ENCODE peak calls at places on chromosome 4, in eight cellular contexts. One of them, this sample, is unnamed.

GRCh38 chr4:80322716-80323115 is 12.8 kb upstream of the CFAP299 start:
- DNase-seq in thoracic aorta: no peak
- DNase-seq in CD4-positive, alpha-beta memory T cell: no peak
- DNase-seq in body of pancreas: no peak
- DNase-seq in CD4-positive, CD25-positive, alpha-beta regulatory T cell: no peak
- DNase-seq in suprapubic skin: no peak
- DNase-seq in SJSA1: peak; percentile 60
- DNase-seq in pancreas: no peak
- DNase-seq in this sample: no peak

GRCh38 chr4:183342541-183343533 is 20.6 kb upstream of the CLDN24 start:
- DNase-seq in CD4-positive, alpha-beta memory T cell: no peak
- DNase-seq in CD4-positive, CD25-positive, alpha-beta regulatory T cell: no peak
- DNase-seq in thoracic aorta: no peak
- DNase-seq in body of pancreas: no peak
- DNase-seq in SJSA1: no peak
- DNase-seq in pancreas: peak; percentile 21
- DNase-seq in suprapubic skin: no peak
- DNase-seq in this sample: no peak

GRCh38 chr4:84503495-84504437 is 4.7 kb upstream of the NKX6-1 start:
- DNase-seq in suprapubic skin: no peak
- DNase-seq in SJSA1: peak; percentile 49
- DNase-seq in thoracic aorta: no peak
- DNase-seq in CD4-positive, CD25-positive, alpha-beta regulatory T cell: no peak
- DNase-seq in pancreas: peak; percentile 25
- DNase-seq in CD4-positive, alpha-beta memory T cell: no peak
- DNase-seq in body of pancreas: peak; percentile 34
- DNase-seq in this sample: no peak

GRCh38 chr4:112312610-112313239 is 15.6 kb downstream of the ALPK1 start:
- DNase-seq in suprapubic skin: no peak
- DNase-seq in CD4-positive, alpha-beta memory T cell: no peak
- DNase-seq in thoracic aorta: no peak
- DNase-seq in pancreas: no peak
- DNase-seq in body of pancreas: no peak
- DNase-seq in SJSA1: no peak
- DNase-seq in CD4-positive, CD25-positive, alpha-beta regulatory T cell: no peak
- DNase-seq in this sample: no peak

GRCh38 chr4:51894246-51894645 is 51.3 kb downstream of the DCUN1D4 start:
- DNase-seq in CD4-positive, CD25-positive, alpha-beta regulatory T cell: no peak
- DNase-seq in pancreas: no peak
- DNase-seq in SJSA1: peak; percentile 8
- DNase-seq in CD4-positive, alpha-beta memory T cell: no peak
- DNase-seq in body of pancreas: no peak
- DNase-seq in thoracic aorta: no peak
- DNase-seq in suprapubic skin: no peak
- DNase-seq in this sample: no peak

GRCh38 chr4:13528823-13529129 is 15.5 kb downstream of the NKX3-2 start:
- DNase-seq in CD4-positive, CD25-positive, alpha-beta regulatory T cell: no peak
- DNase-seq in SJSA1: no peak
- DNase-seq in suprapubic skin: no peak
- DNase-seq in pancreas: no peak
- DNase-seq in CD4-positive, alpha-beta memory T cell: no peak
- DNase-seq in body of pancreas: no peak
- DNase-seq in thoracic aorta: no peak
- DNase-seq in this sample: no peak

GRCh38 chr4:151857368-151857767 is 96.6 kb upstream of the GATB start:
- DNase-seq in suprapubic skin: no peak
- DNase-seq in pancreas: no peak
- DNase-seq in body of pancreas: no peak
- DNase-seq in thoracic aorta: no peak
- DNase-seq in CD4-positive, alpha-beta memory T cell: no peak
- DNase-seq in SJSA1: no peak
- DNase-seq in CD4-positive, CD25-positive, alpha-beta regulatory T cell: no peak
- DNase-seq in this sample: no peak

GRCh38 chr4:24856586-24856985 is 56.3 kb downstream of the CCDC149 start:
- DNase-seq in CD4-positive, alpha-beta memory T cell: no peak
- DNase-seq in SJSA1: peak; percentile 66
- DNase-seq in body of pancreas: no peak
- DNase-seq in CD4-positive, CD25-positive, alpha-beta regulatory T cell: no peak
- DNase-seq in pancreas: no peak
- DNase-seq in suprapubic skin: no peak
- DNase-seq in thoracic aorta: peak; percentile 37
- DNase-seq in this sample: no peak

GRCh38 chr4:108303488-108304177 is 134.9 kb upstream of the LEF1 start:
- DNase-seq in pancreas: no peak
- DNase-seq in SJSA1: peak; percentile 48
- DNase-seq in body of pancreas: no peak
- DNase-seq in thoracic aorta: no peak
- DNase-seq in CD4-positive, alpha-beta memory T cell: no peak
- DNase-seq in CD4-positive, CD25-positive, alpha-beta regulatory T cell: no peak
- DNase-seq in suprapubic skin: no peak
- DNase-seq in this sample: no peak

GRCh38 chr4:88814043-88814617 is 116.5 kb upstream of the NAP1L5 start:
- DNase-seq in suprapubic skin: no peak
- DNase-seq in thoracic aorta: no peak
- DNase-seq in body of pancreas: peak; percentile 53
- DNase-seq in CD4-positive, CD25-positive, alpha-beta regulatory T cell: no peak
- DNase-seq in pancreas: peak; percentile 41
- DNase-seq in CD4-positive, alpha-beta memory T cell: no peak
- DNase-seq in SJSA1: no peak
- DNase-seq in this sample: no peak
- H3K27ac ChIP-seq in suprapubic skin: no peak overlapping the region
- H3K27ac ChIP-seq in thoracic aorta: no peak overlapping the region
- H3K27ac ChIP-seq in body of pancreas: peak overlapping the region; percentile 83
- H3K27ac ChIP-seq in CD4-positive, CD25-positive, alpha-beta regulatory T cell: no peak overlapping the region
- H3K27ac ChIP-seq in pancreas: peak overlapping the region; percentile 50
- H3K27ac ChIP-seq in CD4-positive, alpha-beta memory T cell: no peak overlapping the region
- H3K27ac ChIP-seq in SJSA1: no peak overlapping the region
- H3K27ac ChIP-seq in this sample: no peak overlapping the region

GRCh38 chr4:48343531-48343930 is 2.2 kb downstream of the SLAIN2 start:
- DNase-seq in suprapubic skin: no peak
- DNase-seq in SJSA1: no peak
- DNase-seq in thoracic aorta: no peak
- DNase-seq in pancreas: no peak
- DNase-seq in CD4-positive, alpha-beta memory T cell: no peak
- DNase-seq in CD4-positive, CD25-positive, alpha-beta regulatory T cell: no peak
- DNase-seq in body of pancreas: no peak
- DNase-seq in this sample: no peak
- H3K27ac ChIP-seq in suprapubic skin: no peak overlapping the region
- H3K27ac ChIP-seq in SJSA1: no peak overlapping the region
- H3K27ac ChIP-seq in thoracic aorta: no peak overlapping the region
- H3K27ac ChIP-seq in pancreas: no peak overlapping the region
- H3K27ac ChIP-seq in CD4-positive, alpha-beta memory T cell: no peak overlapping the region
- H3K27ac ChIP-seq in CD4-positive, CD25-positive, alpha-beta regulatory T cell: peak overlapping the region; percentile 10
- H3K27ac ChIP-seq in body of pancreas: no peak overlapping the region
- H3K27ac ChIP-seq in this sample: peak overlapping the region; percentile 97

DNA sequence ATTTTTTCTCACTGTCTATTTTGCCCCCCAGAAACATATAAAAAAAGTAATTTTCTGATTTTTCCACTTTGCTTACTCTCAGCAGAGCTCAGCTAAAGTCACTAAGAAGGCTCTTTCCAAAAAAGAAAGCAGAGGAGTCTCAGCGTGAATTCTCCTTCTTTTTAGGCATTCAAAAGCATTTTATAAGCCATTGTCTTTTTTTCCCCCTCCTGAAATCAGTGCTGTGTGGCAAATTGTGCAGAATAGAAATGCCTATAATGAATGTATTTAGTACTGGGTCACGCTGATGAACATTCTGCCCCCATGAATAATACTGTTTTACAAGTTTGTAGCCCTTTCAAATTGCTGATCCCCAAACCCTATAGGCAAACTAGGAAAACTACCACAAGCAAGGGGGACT is 1.6 kb upstream of the PCDH18 start:
- DNase-seq in CD4-positive, CD25-positive, alpha-beta regulatory T cell: no peak
- DNase-seq in pancreas: no peak
- DNase-seq in CD4-positive, alpha-beta memory T cell: no peak
- DNase-seq in thoracic aorta: no peak
- DNase-seq in suprapubic skin: no peak
- DNase-seq in SJSA1: no peak
- DNase-seq in body of pancreas: no peak
- DNase-seq in this sample: no peak
- H3K27ac ChIP-seq in CD4-positive, CD25-positive, alpha-beta regulatory T cell: no peak overlapping the region
- H3K27ac ChIP-seq in pancreas: no peak overlapping the region
- H3K27ac ChIP-seq in CD4-positive, alpha-beta memory T cell: no peak overlapping the region
- H3K27ac ChIP-seq in thoracic aorta: no peak overlapping the region
- H3K27ac ChIP-seq in suprapubic skin: peak overlapping the region; percentile 81
- H3K27ac ChIP-seq in SJSA1: no peak overlapping the region
- H3K27ac ChIP-seq in body of pancreas: no peak overlapping the region
- H3K27ac ChIP-seq in this sample: peak overlapping the region; percentile 80

DNA sequence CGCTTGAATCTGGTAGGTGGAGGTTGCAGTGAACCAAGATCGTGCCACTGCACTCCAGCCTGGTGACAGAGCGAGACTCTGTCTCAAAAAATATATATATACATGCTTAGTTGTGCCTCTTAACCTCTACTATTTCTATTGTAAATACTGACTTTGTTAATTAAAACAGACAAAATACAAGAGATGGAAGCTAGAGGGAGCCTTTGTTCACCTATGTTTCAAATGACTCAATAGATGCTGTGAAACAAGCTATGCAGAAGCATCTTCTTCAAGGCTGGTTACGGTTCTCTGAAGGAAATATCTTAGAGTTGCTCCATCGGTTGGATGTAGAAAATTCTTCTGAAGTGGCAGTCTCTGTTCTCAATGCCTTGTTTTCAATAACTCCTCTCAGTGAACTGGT is 6.2 kb downstream of the NCAPG start:
- DNase-seq in body of pancreas: no peak
- DNase-seq in CD4-positive, CD25-positive, alpha-beta regulatory T cell: no peak
- DNase-seq in thoracic aorta: no peak
- DNase-seq in SJSA1: no peak
- DNase-seq in CD4-positive, alpha-beta memory T cell: peak; percentile 52
- DNase-seq in suprapubic skin: no peak
- DNase-seq in pancreas: no peak
- DNase-seq in this sample: no peak
- H3K27ac ChIP-seq in body of pancreas: no peak overlapping the region
- H3K27ac ChIP-seq in CD4-positive, CD25-positive, alpha-beta regulatory T cell: peak overlapping the region; percentile 55
- H3K27ac ChIP-seq in thoracic aorta: no peak overlapping the region
- H3K27ac ChIP-seq in SJSA1: no peak overlapping the region
- H3K27ac ChIP-seq in CD4-positive, alpha-beta memory T cell: no peak overlapping the region
- H3K27ac ChIP-seq in suprapubic skin: no peak overlapping the region
- H3K27ac ChIP-seq in pancreas: no peak overlapping the region
- H3K27ac ChIP-seq in this sample: no peak overlapping the region

GRCh38 chr4:177351611-177352010 is 41.9 kb downstream of the NEIL3 start:
- DNase-seq in CD4-positive, alpha-beta memory T cell: no peak
- DNase-seq in suprapubic skin: no peak
- DNase-seq in body of pancreas: no peak
- DNase-seq in CD4-positive, CD25-positive, alpha-beta regulatory T cell: no peak
- DNase-seq in SJSA1: no peak
- DNase-seq in pancreas: no peak
- DNase-seq in thoracic aorta: no peak
- DNase-seq in this sample: no peak
- H3K27ac ChIP-seq in CD4-positive, alpha-beta memory T cell: no peak overlapping the region
- H3K27ac ChIP-seq in suprapubic skin: no peak overlapping the region
- H3K27ac ChIP-seq in body of pancreas: no peak overlapping the region
- H3K27ac ChIP-seq in CD4-positive, CD25-positive, alpha-beta regulatory T cell: no peak overlapping the region
- H3K27ac ChIP-seq in SJSA1: no peak overlapping the region
- H3K27ac ChIP-seq in pancreas: no peak overlapping the region
- H3K27ac ChIP-seq in thoracic aorta: no peak overlapping the region
- H3K27ac ChIP-seq in this sample: no peak overlapping the region

This sample was measured in sigmoid colon.